ENCODE peak calls at places on chromosome 7, in six cellular contexts. H is psoas muscle, T is colonic mucosa, I is astrocyte, N is keratinocyte, O is heart left ventricle. A is an unnamed sample.

GRCh38 chr7:116801092-116801710 is 61.2 kb upstream of the CAPZA2 start:
- DNase-seq in H (no peak), T (no peak), I (peak; percentile 93), N (peak; percentile 75), O (no peak), A (no peak)

GRCh38 chr7:80918406-80918805 is 445 bp downstream of the SEMA3C start:
- DNase-seq in H (no peak), T (no peak), I (no peak), N (no peak), O (no peak), A (no peak)

GRCh38 chr7:102891693-102892261 is 21.0 kb upstream of the LRRC17 start:
- DNase-seq in H (peak; percentile 55), T (no peak), I (peak; percentile 92), N (no peak), O (peak; percentile 49), A (peak; percentile 59)

GRCh38 chr7:31002256-31002655 is 38.5 kb downstream of the GHRHR start:
- DNase-seq in H (no peak), T (no peak), I (peak; percentile 39), N (no peak), O (no peak), A (no peak)

GRCh38 chr7:17298840-17299476 is 506 bp downstream of the AHR start:
- DNase-seq in H (peak; percentile 56), T (peak; percentile 64), I (no peak), N (no peak), O (peak; percentile 66), A (no peak)

GRCh38 chr7:118372530-118372929 is 148.0 kb downstream of the ANKRD7 start:
- DNase-seq in H (no peak), T (no peak), I (peak; percentile 55), N (no peak), O (no peak), A (no peak)

GRCh38 chr7:155505422-155505793 is 41.0 kb downstream of the CNPY1 start:
- DNase-seq in H (no peak), T (no peak), I (no peak), N (no peak), O (no peak), A (no peak)

GRCh38 chr7:150631866-150632864 is at the start of gene GIMAP6:
- DNase-seq in H (no peak), T (no peak), I (no peak), N (no peak), O (peak; percentile 45), A (no peak)

GRCh38 chr7:139297795-139298194 is 43.3 kb upstream of the FMC1 start:
- DNase-seq in H (no peak), T (peak; percentile 39), I (no peak), N (no peak), O (no peak), A (no peak)

GRCh38 chr7:139299296-139299695 is 41.8 kb upstream of the FMC1 start:
- DNase-seq in H (no peak), T (no peak), I (no peak), N (no peak), O (no peak), A (no peak)

GRCh38 chr7:139294951-139295555 is 46.1 kb upstream of the FMC1 start:
- DNase-seq in H (no peak), T (no peak), I (no peak), N (no peak), O (no peak), A (no peak)

GRCh38 chr7:139292821-139293220 is 48.3 kb upstream of the FMC1 start:
- DNase-seq in H (no peak), T (no peak), I (no peak), N (no peak), O (no peak), A (no peak)

GRCh38 chr7:139294241-139294640 is 46.9 kb upstream of the FMC1 start:
- DNase-seq in H (no peak), T (no peak), I (no peak), N (no peak), O (no peak), A (no peak)
- H3K4me3 ChIP-seq in H (no peak overlapping the region), T (no peak overlapping the region), I (no peak overlapping the region), N (no peak overlapping the region), O (no peak overlapping the region), A (no peak overlapping the region)

DNA sequence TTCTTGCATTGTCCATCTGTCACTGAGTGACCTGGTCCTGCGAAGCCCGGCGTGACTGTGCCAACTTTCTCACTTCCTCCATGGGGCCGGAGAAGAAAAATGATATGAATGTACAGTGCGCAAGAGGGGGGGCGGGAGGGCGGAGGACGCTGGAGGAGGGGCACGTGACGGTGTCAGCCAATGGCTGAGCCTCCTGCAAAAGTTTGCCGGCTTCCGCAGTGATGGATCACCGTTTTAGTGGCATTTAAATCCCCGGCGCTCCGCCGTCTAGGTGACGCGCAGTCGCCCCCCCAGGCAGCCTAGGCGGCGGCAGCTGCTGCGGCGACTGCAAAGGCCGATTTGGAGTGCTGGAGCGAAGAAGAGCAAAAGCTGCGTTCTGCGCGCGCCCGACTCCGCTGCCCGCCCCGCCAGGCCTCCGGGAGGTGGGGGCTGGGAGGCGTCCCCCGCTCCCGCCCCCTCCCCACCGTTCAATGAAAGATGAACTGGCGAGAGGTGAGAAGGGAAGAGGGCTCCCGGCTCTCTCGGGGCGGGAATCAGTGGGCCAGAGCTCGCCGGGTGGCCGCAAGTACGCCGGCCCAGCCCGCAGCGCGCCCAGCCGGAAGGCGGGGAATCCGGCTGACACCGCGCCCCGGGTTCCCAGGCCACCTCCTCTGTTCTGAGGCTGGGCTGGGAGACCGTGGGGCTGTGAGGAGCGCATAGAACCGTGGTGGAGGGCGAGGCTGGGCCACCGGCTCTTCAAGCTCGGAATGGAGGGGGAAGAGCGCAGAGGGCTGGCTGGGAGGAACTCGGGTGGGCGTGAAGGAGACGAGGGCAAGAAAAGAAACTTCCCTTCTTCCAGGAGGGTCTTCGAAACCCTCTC is at the start of gene HOXA1:
- DNase-seq in H (peak; percentile 89), T (peak; percentile 92), I (peak; percentile 89), N (peak; percentile 78), O (peak; percentile 54), A (peak; percentile 48)
- H3K27me3 ChIP-seq in H (no peaks in the 10 kb centered on the region), T (no peaks in the 10 kb centered on the region), I (peaks cover 80% of the 10 kb centered on the region), N (no peaks in the 10 kb centered on the region), O (peaks cover 98% of the 10 kb centered on the region), A (no peaks in the 10 kb centered on the region)

GRCh38 chr7:45401155-45401554 is 173.0 kb upstream of the ADCY1 start:
- DNase-seq in H (no peak), T (no peak), I (no peak), N (no peak), O (no peak), A (no peak)

GRCh38 chr7:45402480-45403218 is 171.5 kb upstream of the ADCY1 start:
- DNase-seq in H (no peak), T (no peak), I (peak; percentile 87), N (no peak), O (no peak), A (no peak)

GRCh38 chr7:45400680-45401079 is 173.5 kb upstream of the ADCY1 start:
- DNase-seq in H (no peak), T (no peak), I (no peak), N (no peak), O (no peak), A (no peak)

GRCh38 chr7:45404622-45405021 is 169.5 kb upstream of the ADCY1 start:
- DNase-seq in H (no peak), T (no peak), I (no peak), N (no peak), O (no peak), A (no peak)

GRCh38 chr7:45401851-45402250 is 172.3 kb upstream of the ADCY1 start:
- DNase-seq in H (no peak), T (no peak), I (no peak), N (no peak), O (no peak), A (no peak)
- TF ChIP-seq CTCF in H (no peak), T (no peak), I (no peak), N (no peak), O (no peak), A (no peak)

GRCh38 chr7:99438573-99439480 is at the start of the genes CPSF4 and PTCD1:
- DNase-seq in H (peak; percentile 99), T (peak; percentile 97), I (peak; percentile 88), N (peak; percentile 50), O (peak; percentile 97), A (peak; percentile 73)
- H3K4me3 ChIP-seq in H (peak within 1 kb of the TSS; percentile 89), T (peak within 1 kb of the TSS; percentile 100), I (peak within 1 kb of the TSS; percentile 86), N (peak within 1 kb of the TSS; percentile 94), O (peak within 1 kb of the TSS; percentile 99), A (peak within 1 kb of the TSS; percentile 88)

GRCh38 chr7:1271656-1272055 is 39.0 kb downstream of the UNCX start:
- DNase-seq in H (peak; percentile 36), T (no peak), I (no peak), N (no peak), O (no peak), A (no peak)
- H3K27me3 ChIP-seq in H (peaks cover 24% of the 10 kb centered on the region), T (peaks cover 8% of the 10 kb centered on the region), I (no peaks in the 10 kb centered on the region), N (peaks cover 30% of the 10 kb centered on the region), O (peaks cover 16% of the 10 kb centered on the region), A (no peaks in the 10 kb centered on the region)

GRCh38 chr7:36653011-36653670 is 71.2 kb downstream of the AOAH start:
- DNase-seq in H (no peak), T (peak; percentile 37), I (peak; percentile 78), N (no peak), O (no peak), A (no peak)

GRCh38 chr7:36650313-36650712 is 74.0 kb downstream of the AOAH start:
- DNase-seq in H (no peak), T (peak; percentile 2), I (no peak), N (no peak), O (no peak), A (no peak)

GRCh38 chr7:36652431-36652830 is 71.9 kb downstream of the AOAH start:
- DNase-seq in H (no peak), T (no peak), I (no peak), N (no peak), O (no peak), A (no peak)

GRCh38 chr7:36650766-36651310 is 73.5 kb downstream of the AOAH start:
- DNase-seq in H (no peak), T (peak; percentile 15), I (no peak), N (no peak), O (no peak), A (no peak)

GRCh38 chr7:36651404-36651803 is 72.9 kb downstream of the AOAH start:
- DNase-seq in H (no peak), T (peak; percentile 21), I (peak; percentile 67), N (no peak), O (no peak), A (peak; percentile 49)
- TF ChIP-seq CTCF in H (no peak), T (no peak), I (no peak), N (no peak), O (no peak), A (no peak)

GRCh38 chr7:516606-517456 is 2.8 kb downstream of the PDGFA start:
- DNase-seq in H (peak; percentile 89), T (peak; percentile 77), I (peak; percentile 73), N (no peak), O (peak; percentile 67), A (no peak)
- H3K4me3 ChIP-seq in H (peak overlapping the region; percentile 94), T (peak overlapping the region; percentile 78), I (peak overlapping the region; percentile 58), N (peak overlapping the region; percentile 49), O (peak overlapping the region; percentile 86), A (peak overlapping the region; percentile 76)

DNA sequence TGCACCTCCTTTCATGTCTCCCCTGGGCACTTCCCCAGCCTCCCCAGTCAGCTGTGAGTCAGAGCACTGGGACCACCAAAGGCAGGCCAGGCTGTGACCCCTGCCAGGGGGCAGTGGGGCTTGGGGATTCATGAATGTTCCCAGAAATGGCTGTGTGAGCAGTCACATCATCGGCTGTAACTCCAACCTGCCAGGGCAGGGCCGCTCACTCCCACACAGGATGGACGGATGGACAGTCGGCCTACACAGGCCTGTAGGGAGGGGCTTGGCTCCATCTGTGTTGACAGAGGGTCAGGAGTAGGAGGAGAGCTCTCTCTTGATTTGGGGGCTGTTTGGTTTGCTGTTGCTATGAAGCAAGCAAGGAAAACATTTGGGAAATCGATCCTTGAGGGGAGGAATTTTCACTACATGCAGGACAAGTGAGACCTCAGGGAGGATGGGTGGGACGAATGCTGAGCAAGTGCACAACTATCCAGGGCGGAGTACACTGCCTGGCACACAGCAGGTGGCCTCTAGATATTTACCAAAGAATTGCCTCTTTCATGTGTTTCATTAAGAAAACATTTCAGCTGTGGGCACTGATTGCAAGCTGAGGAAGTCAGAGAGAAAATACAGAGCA is 2.9 kb upstream of the IGFBP1 start:
- DNase-seq in H (no peak), T (no peak), I (peak; percentile 12), N (no peak), O (no peak), A (no peak)
- H3K27me3 ChIP-seq in H (peaks cover 12% of the 10 kb centered on the region), T (peaks cover 23% of the 10 kb centered on the region), I (no peaks in the 10 kb centered on the region), N (peaks cover 18% of the 10 kb centered on the region), O (peaks cover 46% of the 10 kb centered on the region), A (peaks cover 1% of the 10 kb centered on the region)